ENCODE peak calls at places on chromosomes 1 and 21, in eight cellular contexts. P is KBM-7; H is C1 segment of cervical spinal cord; I is substantia nigra; C is RPMI7951; W is CD8-positive, alpha-beta T cell; D is stimulated activated CD4-positive, alpha-beta T cell treated with anti-CD3 and anti-CD28 coated beads, TNF-alpha, amount 100 ng/mL, for 48 hours; M is heart right ventricle. Y is an unnamed sample.

GRCh38 chr1:27668808-27669723 is 2.9 kb downstream of the IFI6 start:
- DNase-seq in P (peak), H (no peak), I (peak), C (peak), W (peak), D (peak), M (peak), Y (no peak)

GRCh38 chr1:79040424-79041089 is 34.0 kb upstream of the ADGRL4 start:
- DNase-seq in P (no peak), H (no peak), I (no peak), C (no peak), W (no peak), D (no peak), M (no peak), Y (no peak)

GRCh38 chr1:227035316-227035715 is 95.2 kb downstream of the COQ8A start:
- DNase-seq in P (no peak), H (no peak), I (no peak), C (no peak), W (no peak), D (no peak), M (no peak), Y (no peak)

GRCh38 chr21:21057349-21058062 is 59.3 kb downstream of the NCAM2 start:
- DNase-seq in P (no peak), H (no peak), I (no peak), C (no peak), W (no peak), D (no peak), M (no peak), Y (no peak)

GRCh38 chr1:244163131-244163530 is 112.0 kb downstream of the ZBTB18 start:
- DNase-seq in P (no peak), H (no peak), I (no peak), C (peak), W (no peak), D (no peak), M (no peak), Y (no peak)

GRCh38 chr1:23544444-23545389 is 13.7 kb upstream of the E2F2 start:
- DNase-seq in P (peak), H (no peak), I (peak), C (peak), W (peak), D (peak), M (peak), Y (no peak)

GRCh38 chr1:226645279-226645976 is 93.7 kb downstream of the ITPKB start:
- DNase-seq in P (no peak), H (no peak), I (no peak), C (no peak), W (peak), D (no peak), M (no peak), Y (no peak)

GRCh38 chr1:101128211-101128727 is 102.7 kb upstream of the DPH5 start:
- DNase-seq in P (peak), H (no peak), I (no peak), C (no peak), W (peak), D (no peak), M (no peak), Y (no peak)

GRCh38 chr1:149979245-149979971 is 31.1 kb downstream of the OTUD7B start:
- DNase-seq in P (no peak), H (no peak), I (no peak), C (no peak), W (no peak), D (no peak), M (no peak), Y (no peak)

GRCh38 chr21:44800103-44800502 is 1.5 kb downstream of the UBE2G2 start:
- DNase-seq in P (peak), H (no peak), I (no peak), C (peak), W (no peak), D (no peak), M (peak), Y (no peak)

GRCh38 chr1:155970531-155971167 is 7.7 kb downstream of the ARHGEF2 start:
- DNase-seq in P (peak), H (no peak), I (peak), C (peak), W (no peak), D (no peak), M (peak), Y (no peak)

GRCh38 chr21:44298301-44298700 is 1.6 kb upstream of the PFKL start:
- DNase-seq in P (peak), H (no peak), I (no peak), C (no peak), W (no peak), D (no peak), M (no peak), Y (no peak)

GRCh38 chr1:16925635-16926490 is 4.1 kb downstream of the CROCC start:
- DNase-seq in P (no peak), H (no peak), I (no peak), C (no peak), W (no peak), D (no peak), M (no peak), Y (no peak)

GRCh38 chr1:7672864-7673263 is 98.2 kb upstream of the VAMP3 start:
- DNase-seq in P (no peak), H (no peak), I (no peak), C (no peak), W (no peak), D (no peak), M (no peak), Y (no peak)

GRCh38 chr1:19735419-19736127 is 64.1 kb downstream of the TMCO4 start:
- DNase-seq in P (no peak), H (no peak), I (no peak), C (peak), W (no peak), D (no peak), M (peak), Y (peak)

GRCh38 chr1:115862406-115862805 is 21.5 kb upstream of the NHLH2 start:
- DNase-seq in P (no peak), H (no peak), I (no peak), C (no peak), W (no peak), D (no peak), M (no peak), Y (no peak)

GRCh38 chr1:231240883-231241735 is at the start of gene GNPAT:
- DNase-seq in P (peak), H (peak), I (peak), C (peak), W (peak), D (peak), M (peak), Y (peak)

GRCh38 chr1:8238141-8239038 is 79.5 kb upstream of the SLC45A1 start:
- DNase-seq in P (no peak), H (no peak), I (no peak), C (peak), W (no peak), D (no peak), M (no peak), Y (peak)

GRCh38 chr1:48654606-48655210 is 122.0 kb downstream of the BEND5 start:
- DNase-seq in P (no peak), H (no peak), I (no peak), C (no peak), W (no peak), D (no peak), M (no peak), Y (no peak)